ENCODE peak calls at places on chromosomes 4 and X, in seven cellular contexts. One of them, this sample, is unnamed.

GRCh38 chrX:46308106-46308505 is 237.1 kb downstream of the ZNF674 start:
- DNase-seq in KBM-7: no peak
- DNase-seq in NCI-H524 treated with DMSO at 0.1 percent for 48 hours: no peak
- DNase-seq in osteocyte: no peak
- DNase-seq in DMS 273 treated with DMSO at 0.1 percent for 48 hours: no peak
- DNase-seq in ACHN: no peak
- DNase-seq in amygdala: no peak
- DNase-seq in this sample: no peak

GRCh38 chr4:107828315-107828714 is 3.6 kb downstream of the SGMS2 start:
- DNase-seq in NCI-H524 treated with DMSO at 0.1 percent for 48 hours: no peak
- DNase-seq in KBM-7: no peak
- DNase-seq in amygdala: no peak
- DNase-seq in DMS 273 treated with DMSO at 0.1 percent for 48 hours: no peak
- DNase-seq in ACHN: no peak
- DNase-seq in osteocyte: no peak
- DNase-seq in this sample: no peak

GRCh38 chr4:11954093-11954492 is 525.4 kb upstream of the HS3ST1 start:
- DNase-seq in ACHN: peak; percentile 33
- DNase-seq in NCI-H524 treated with DMSO at 0.1 percent for 48 hours: peak; percentile 7
- DNase-seq in DMS 273 treated with DMSO at 0.1 percent for 48 hours: no peak
- DNase-seq in KBM-7: peak; percentile 15
- DNase-seq in osteocyte: no peak
- DNase-seq in amygdala: no peak
- DNase-seq in this sample: peak; percentile 1

GRCh38 chrX:3066555-3066954 is 25.3 kb downstream of the ARSF start:
- DNase-seq in KBM-7: no peak
- DNase-seq in amygdala: peak; percentile 0
- DNase-seq in DMS 273 treated with DMSO at 0.1 percent for 48 hours: peak; percentile 35
- DNase-seq in osteocyte: no peak
- DNase-seq in ACHN: no peak
- DNase-seq in NCI-H524 treated with DMSO at 0.1 percent for 48 hours: peak; percentile 59
- DNase-seq in this sample: peak; percentile 20

GRCh38 chrX:14712096-14712495 is 160.8 kb downstream of the FANCB start:
- DNase-seq in NCI-H524 treated with DMSO at 0.1 percent for 48 hours: no peak
- DNase-seq in amygdala: no peak
- DNase-seq in KBM-7: no peak
- DNase-seq in osteocyte: no peak
- DNase-seq in DMS 273 treated with DMSO at 0.1 percent for 48 hours: no peak
- DNase-seq in ACHN: no peak
- DNase-seq in this sample: peak; percentile 0

GRCh38 chrX:29541038-29541437 is 674.3 kb upstream of the MAGEB2 start:
- DNase-seq in KBM-7: no peak
- DNase-seq in ACHN: no peak
- DNase-seq in DMS 273 treated with DMSO at 0.1 percent for 48 hours: no peak
- DNase-seq in NCI-H524 treated with DMSO at 0.1 percent for 48 hours: no peak
- DNase-seq in amygdala: no peak
- DNase-seq in osteocyte: no peak
- DNase-seq in this sample: peak; percentile 14

GRCh38 chrX:43345166-43345565 is 310.9 kb upstream of the MAOA start:
- DNase-seq in osteocyte: no peak
- DNase-seq in NCI-H524 treated with DMSO at 0.1 percent for 48 hours: no peak
- DNase-seq in ACHN: no peak
- DNase-seq in amygdala: no peak
- DNase-seq in DMS 273 treated with DMSO at 0.1 percent for 48 hours: no peak
- DNase-seq in KBM-7: no peak
- DNase-seq in this sample: no peak

GRCh38 chr4:15955670-15956069 is 7.3 kb downstream of the FGFBP2 start:
- DNase-seq in DMS 273 treated with DMSO at 0.1 percent for 48 hours: no peak
- DNase-seq in KBM-7: no peak
- DNase-seq in ACHN: peak; percentile 6
- DNase-seq in osteocyte: no peak
- DNase-seq in NCI-H524 treated with DMSO at 0.1 percent for 48 hours: no peak
- DNase-seq in amygdala: no peak
- DNase-seq in this sample: peak; percentile 31

GRCh38 chrX:41064028-41064427 is 21.2 kb upstream of the USP9X start:
- DNase-seq in ACHN: no peak
- DNase-seq in osteocyte: no peak
- DNase-seq in NCI-H524 treated with DMSO at 0.1 percent for 48 hours: no peak
- DNase-seq in KBM-7: no peak
- DNase-seq in amygdala: no peak
- DNase-seq in DMS 273 treated with DMSO at 0.1 percent for 48 hours: no peak
- DNase-seq in this sample: peak; percentile 16

GRCh38 chr4:147582386-147583077 is 34.7 kb upstream of the TMEM184C start:
- DNase-seq in ACHN: no peak
- DNase-seq in osteocyte: no peak
- DNase-seq in amygdala: no peak
- DNase-seq in KBM-7: no peak
- DNase-seq in NCI-H524 treated with DMSO at 0.1 percent for 48 hours: no peak
- DNase-seq in DMS 273 treated with DMSO at 0.1 percent for 48 hours: no peak
- DNase-seq in this sample: no peak

GRCh38 chr4:183959349-183959748 is 54.2 kb downstream of the STOX2 start:
- DNase-seq in NCI-H524 treated with DMSO at 0.1 percent for 48 hours: no peak
- DNase-seq in ACHN: no peak
- DNase-seq in osteocyte: no peak
- DNase-seq in amygdala: no peak
- DNase-seq in DMS 273 treated with DMSO at 0.1 percent for 48 hours: no peak
- DNase-seq in KBM-7: no peak
- DNase-seq in this sample: no peak

GRCh38 chr4:1501754-1502500 is 95.7 kb upstream of the NKX1-1 start:
- DNase-seq in NCI-H524 treated with DMSO at 0.1 percent for 48 hours: no peak
- DNase-seq in osteocyte: peak; percentile 62
- DNase-seq in DMS 273 treated with DMSO at 0.1 percent for 48 hours: no peak
- DNase-seq in amygdala: no peak
- DNase-seq in ACHN: no peak
- DNase-seq in KBM-7: no peak
- DNase-seq in this sample: no peak

GRCh38 chrX:111445485-111445884 is 33.5 kb upstream of the DCX start:
- DNase-seq in amygdala: no peak
- DNase-seq in KBM-7: peak; percentile 62
- DNase-seq in DMS 273 treated with DMSO at 0.1 percent for 48 hours: peak; percentile 36
- DNase-seq in ACHN: peak; percentile 39
- DNase-seq in osteocyte: no peak
- DNase-seq in NCI-H524 treated with DMSO at 0.1 percent for 48 hours: peak; percentile 48
- DNase-seq in this sample: peak; percentile 14

GRCh38 chrX:115372026-115372610 is 82.6 kb downstream of the LUZP4 start:
- DNase-seq in KBM-7: no peak
- DNase-seq in amygdala: no peak
- DNase-seq in DMS 273 treated with DMSO at 0.1 percent for 48 hours: no peak
- DNase-seq in ACHN: peak; percentile 54
- DNase-seq in NCI-H524 treated with DMSO at 0.1 percent for 48 hours: no peak
- DNase-seq in osteocyte: no peak
- DNase-seq in this sample: peak; percentile 60

GRCh38 chrX:28586891-28587635 is at the start of gene IL1RAPL1:
- DNase-seq in KBM-7: peak; percentile 23
- DNase-seq in amygdala: peak; percentile 27
- DNase-seq in DMS 273 treated with DMSO at 0.1 percent for 48 hours: no peak
- DNase-seq in osteocyte: no peak
- DNase-seq in ACHN: peak; percentile 13
- DNase-seq in NCI-H524 treated with DMSO at 0.1 percent for 48 hours: peak; percentile 69
- DNase-seq in this sample: peak; percentile 22

GRCh38 chrX:39855748-39856129 is 242.0 kb downstream of the BCOR start:
- DNase-seq in amygdala: no peak
- DNase-seq in NCI-H524 treated with DMSO at 0.1 percent for 48 hours: no peak
- DNase-seq in KBM-7: peak; percentile 60
- DNase-seq in DMS 273 treated with DMSO at 0.1 percent for 48 hours: peak; percentile 54
- DNase-seq in ACHN: no peak
- DNase-seq in osteocyte: no peak
- DNase-seq in this sample: peak; percentile 76

GRCh38 chrX:12379666-12380065 is 241.4 kb downstream of the FRMPD4 start:
- DNase-seq in KBM-7: no peak
- DNase-seq in NCI-H524 treated with DMSO at 0.1 percent for 48 hours: no peak
- DNase-seq in amygdala: no peak
- DNase-seq in ACHN: no peak
- DNase-seq in DMS 273 treated with DMSO at 0.1 percent for 48 hours: no peak
- DNase-seq in osteocyte: no peak
- DNase-seq in this sample: no peak

GRCh38 chrX:18929775-18930174 is 54.1 kb downstream of the PHKA2 start:
- DNase-seq in KBM-7: no peak
- DNase-seq in amygdala: no peak
- DNase-seq in NCI-H524 treated with DMSO at 0.1 percent for 48 hours: no peak
- DNase-seq in osteocyte: no peak
- DNase-seq in DMS 273 treated with DMSO at 0.1 percent for 48 hours: no peak
- DNase-seq in ACHN: no peak
- DNase-seq in this sample: no peak

GRCh38 chr4:81260443-81261102 is 45.6 kb upstream of the PRKG2 start:
- DNase-seq in NCI-H524 treated with DMSO at 0.1 percent for 48 hours: no peak
- DNase-seq in KBM-7: peak; percentile 1
- DNase-seq in amygdala: no peak
- DNase-seq in DMS 273 treated with DMSO at 0.1 percent for 48 hours: no peak
- DNase-seq in ACHN: peak; percentile 4
- DNase-seq in osteocyte: no peak
- DNase-seq in this sample: no peak

GRCh38 chr4:146255874-146256273 is 41.5 kb downstream of the REELD1 start:
- DNase-seq in ACHN: peak; percentile 28
- DNase-seq in KBM-7: no peak
- DNase-seq in amygdala: no peak
- DNase-seq in DMS 273 treated with DMSO at 0.1 percent for 48 hours: no peak
- DNase-seq in osteocyte: no peak
- DNase-seq in NCI-H524 treated with DMSO at 0.1 percent for 48 hours: no peak
- DNase-seq in this sample: peak; percentile 13

GRCh38 chr4:159608434-159608833 is 505.6 kb downstream of the RAPGEF2 start:
- DNase-seq in NCI-H524 treated with DMSO at 0.1 percent for 48 hours: no peak
- DNase-seq in osteocyte: no peak
- DNase-seq in ACHN: no peak
- DNase-seq in DMS 273 treated with DMSO at 0.1 percent for 48 hours: peak; percentile 16
- DNase-seq in KBM-7: no peak
- DNase-seq in amygdala: no peak
- DNase-seq in this sample: peak; percentile 4

GRCh38 chrX:153706799-153707198 is 17.4 kb downstream of the BCAP31 start:
- DNase-seq in osteocyte: no peak
- DNase-seq in KBM-7: no peak
- DNase-seq in amygdala: no peak
- DNase-seq in ACHN: no peak
- DNase-seq in DMS 273 treated with DMSO at 0.1 percent for 48 hours: no peak
- DNase-seq in NCI-H524 treated with DMSO at 0.1 percent for 48 hours: no peak
- DNase-seq in this sample: no peak

GRCh38 chr4:58093352-58093751 is 983.2 kb upstream of the IGFBP7 start:
- DNase-seq in KBM-7: no peak
- DNase-seq in DMS 273 treated with DMSO at 0.1 percent for 48 hours: no peak
- DNase-seq in NCI-H524 treated with DMSO at 0.1 percent for 48 hours: no peak
- DNase-seq in osteocyte: no peak
- DNase-seq in ACHN: no peak
- DNase-seq in amygdala: no peak
- DNase-seq in this sample: no peak

GRCh38 chrX:154121207-154121606 is 22.8 kb upstream of the OPN1LW start:
- DNase-seq in amygdala: no peak
- DNase-seq in KBM-7: no peak
- DNase-seq in ACHN: no peak
- DNase-seq in osteocyte: no peak
- DNase-seq in DMS 273 treated with DMSO at 0.1 percent for 48 hours: no peak
- DNase-seq in NCI-H524 treated with DMSO at 0.1 percent for 48 hours: no peak
- DNase-seq in this sample: no peak

GRCh38 chr4:146513548-146513947 is 8.2 kb downstream of the SLC10A7 start:
- DNase-seq in amygdala: no peak
- DNase-seq in DMS 273 treated with DMSO at 0.1 percent for 48 hours: no peak
- DNase-seq in NCI-H524 treated with DMSO at 0.1 percent for 48 hours: no peak
- DNase-seq in osteocyte: no peak
- DNase-seq in KBM-7: no peak
- DNase-seq in ACHN: no peak
- DNase-seq in this sample: no peak

GRCh38 chr4:48093949-48094550 is 40.0 kb downstream of the TXK start:
- DNase-seq in ACHN: peak; percentile 49
- DNase-seq in osteocyte: no peak
- DNase-seq in DMS 273 treated with DMSO at 0.1 percent for 48 hours: no peak
- DNase-seq in NCI-H524 treated with DMSO at 0.1 percent for 48 hours: no peak
- DNase-seq in KBM-7: no peak
- DNase-seq in amygdala: no peak
- DNase-seq in this sample: peak; percentile 81

GRCh38 chr4:135244605-135245146 is 1043.1 kb upstream of the PABPC4L start:
- DNase-seq in KBM-7: no peak
- DNase-seq in NCI-H524 treated with DMSO at 0.1 percent for 48 hours: no peak
- DNase-seq in DMS 273 treated with DMSO at 0.1 percent for 48 hours: no peak
- DNase-seq in ACHN: no peak
- DNase-seq in amygdala: no peak
- DNase-seq in osteocyte: no peak
- DNase-seq in this sample: no peak

GRCh38 chr4:158121203-158121586 is 51.6 kb downstream of the GASK1B start:
- DNase-seq in osteocyte: no peak
- DNase-seq in NCI-H524 treated with DMSO at 0.1 percent for 48 hours: no peak
- DNase-seq in KBM-7: no peak
- DNase-seq in DMS 273 treated with DMSO at 0.1 percent for 48 hours: no peak
- DNase-seq in ACHN: peak; percentile 33
- DNase-seq in amygdala: no peak
- DNase-seq in this sample: peak; percentile 59

GRCh38 chrX:12890467-12890866 is 16.0 kb upstream of the TLR8 start:
- DNase-seq in amygdala: no peak
- DNase-seq in ACHN: no peak
- DNase-seq in DMS 273 treated with DMSO at 0.1 percent for 48 hours: no peak
- DNase-seq in KBM-7: no peak
- DNase-seq in osteocyte: no peak
- DNase-seq in NCI-H524 treated with DMSO at 0.1 percent for 48 hours: no peak
- DNase-seq in this sample: peak; percentile 27

This sample was measured in RPMI7951.